ENCODE peak calls at places on chromosome 7, in four cellular contexts. N is transverse colon, F is bronchial epithelial cell, I is GM06990. O is an unnamed sample. For H3K36me3, the result is how much of the 10 kb centered on the place peaks cover.

GRCh38 chr7:24896031-24896433 is 83.9 kb downstream of the OSBPL3 start:
- DNase-seq in F (no peak), I (peak), N (peak), O (peak)

GRCh38 chr7:55185321-55185802 is 166.5 kb downstream of the EGFR start:
- DNase-seq in I (no peak), N (no peak), F (peak), O (no peak)

GRCh38 chr7:152312316-152312715 is 123.5 kb downstream of the KMT2C start:
- DNase-seq in I (no peak), N (no peak), F (no peak), O (no peak)

GRCh38 chr7:151057038-151057736 is 510 bp downstream of the CDK5 start:
- DNase-seq in N (no peak), I (no peak), F (no peak), O (peak)

GRCh38 chr7:55992346-55992745 is 28.0 kb downstream of the NIPSNAP2 start:
- DNase-seq in F (no peak), I (no peak), N (no peak), O (no peak)

GRCh38 chr7:2037301-2037804 is 195.4 kb downstream of the MAD1L1 start:
- DNase-seq in I (no peak), F (no peak), N (no peak), O (no peak)

GRCh38 chr7:55212838-55213237 is 152.3 kb upstream of the LANCL2 start:
- DNase-seq in F (no peak), I (no peak), N (no peak), O (no peak)

GRCh38 chr7:84364708-84365107 is 170.1 kb upstream of the SEMA3A start:
- DNase-seq in F (no peak), N (no peak), I (no peak), O (no peak)

GRCh38 chr7:28272461-28272877 is 91.9 kb upstream of the JAZF1 start:
- DNase-seq in N (peak), F (peak), I (no peak), O (peak)

GRCh38 chr7:94529516-94529915 is 19.9 kb downstream of the CASD1 start:
- DNase-seq in F (no peak), N (no peak), I (no peak), O (no peak)

GRCh38 chr7:71835056-71835455 is 577.1 kb downstream of the CALN1 start:
- DNase-seq in N (no peak), I (no peak), F (no peak), O (no peak)

GRCh38 chr7:95758187-95758586 is 14.2 kb upstream of the DYNC1I1 start:
- DNase-seq in F (no peak), N (no peak), I (no peak), O (no peak)

GRCh38 chr7:116592445-116592844 is 67.6 kb downstream of the CAV1 start:
- DNase-seq in N (peak), F (no peak), I (no peak), O (no peak)

GRCh38 chr7:76063525-76063924 is 15.6 kb downstream of the MDH2 start:
- DNase-seq in N (peak), F (no peak), I (no peak), O (peak)

GRCh38 chr7:68238204-68238805 is 1241.7 kb downstream of the TYW1 start:
- DNase-seq in I (no peak), F (no peak), N (no peak), O (peak)

GRCh38 chr7:31540786-31541185 is 26.9 kb downstream of the ITPRID1 start:
- DNase-seq in N (no peak), I (no peak), F (peak), O (no peak)

GRCh38 chr7:18548569-18548968 is 53.0 kb downstream of the HDAC9 start:
- DNase-seq in N (no peak), F (no peak), I (no peak), O (no peak)

GRCh38 chr7:129493555-129493954 is 8.8 kb upstream of the SMKR1 start:
- DNase-seq in N (no peak), I (no peak), F (peak), O (no peak)

GRCh38 chr7:138472292-138473079 is 12.4 kb downstream of the TRIM24 start:
- DNase-seq in F (no peak), N (no peak), I (no peak), O (no peak)

GRCh38 chr7:31019509-31019908 is 32.6 kb upstream of the ADCYAP1R1 start:
- DNase-seq in I (no peak), F (no peak), N (no peak), O (no peak)

GRCh38 chr7:27890205-27890849 is 150.4 kb downstream of the TAX1BP1 start:
- DNase-seq in N (no peak), F (no peak), I (peak), O (no peak)

GRCh38 chr7:6168469-6168868 is 104.0 kb downstream of the CYTH3 start:
- DNase-seq in F (no peak), N (no peak), I (no peak), O (no peak)

GRCh38 chr7:42155836-42156540 is 81.0 kb downstream of the GLI3 start:
- DNase-seq in N (no peak), I (no peak), F (peak), O (no peak)

GRCh38 chr7:142319970-142320369 is 62.1 kb upstream of the PRSS58 start:
- DNase-seq in I (no peak), F (peak), N (no peak), O (peak)

GRCh38 chr7:30888783-30889182 is 22.9 kb upstream of the AQP1 start:
- DNase-seq in I (no peak), N (no peak), F (peak), O (no peak)

GRCh38 chr7:77258014-77258413 is 58.4 kb upstream of the FGL2 start:
- DNase-seq in I (no peak), F (peak), N (no peak), O (no peak)

GRCh38 chr7:28205505-28205904 is 24.9 kb upstream of the JAZF1 start:
- DNase-seq in F (no peak), I (no peak), N (no peak), O (no peak)

GRCh38 chr7:145665499-145666258 is 450.9 kb upstream of the CNTNAP2 start:
- DNase-seq in F (no peak), I (no peak), N (no peak), O (no peak)

GRCh38 chr7:159012353-159013069 is 132.2 kb downstream of the VIPR2 start:
- DNase-seq in I (no peak), F (no peak), N (peak), O (no peak)

GRCh38 chr7:11228515-11228914 is 254.8 kb downstream of the PHF14 start:
- DNase-seq in I (no peak), F (peak), N (peak), O (no peak)

GRCh38 chr7:105826143-105826542 is 50.3 kb downstream of the ATXN7L1 start:
- DNase-seq in F (no peak), N (no peak), I (no peak), O (no peak)

GRCh38 chr7:17307033-17307432 is 8.6 kb downstream of the AHR start:
- DNase-seq in F (no peak), N (no peak), I (no peak), O (no peak)

GRCh38 chr7:22700559-22701002 is 26.4 kb upstream of the IL6 start:
- DNase-seq in N (no peak), I (no peak), F (no peak), O (no peak)

GRCh38 chr7:77800158-77800557 is 1.6 kb downstream of the PHTF2 start:
- DNase-seq in I (peak), N (no peak), F (no peak), O (no peak)

GRCh38 chr7:44184874-44185446 is 4.3 kb downstream of the GCK start:
- DNase-seq in N (no peak), I (no peak), F (no peak), O (peak)

GRCh38 chr7:149125864-149126661 is at the start of gene ZNF425:
- DNase-seq in I (peak), N (peak), F (peak), O (peak)

GRCh38 chr7:90655566-90655965 is 59.4 kb downstream of the CDK14 start:
- DNase-seq in N (no peak), F (peak), I (peak), O (no peak)

GRCh38 chr7:50607524-50608125 is 42.4 kb upstream of the DDC start:
- DNase-seq in N (no peak), F (no peak), I (no peak), O (no peak)

GRCh38 chr7:50608196-50608906 is 43.1 kb upstream of the DDC start:
- DNase-seq in N (no peak), I (no peak), F (no peak), O (no peak)

GRCh38 chr7:50613473-50613872 is 48.3 kb upstream of the DDC start:
- DNase-seq in I (no peak), N (no peak), F (no peak), O (no peak)

GRCh38 chr7:50612704-50613103 is 47.5 kb upstream of the DDC start:
- DNase-seq in N (no peak), I (no peak), F (no peak), O (no peak)

DNA sequence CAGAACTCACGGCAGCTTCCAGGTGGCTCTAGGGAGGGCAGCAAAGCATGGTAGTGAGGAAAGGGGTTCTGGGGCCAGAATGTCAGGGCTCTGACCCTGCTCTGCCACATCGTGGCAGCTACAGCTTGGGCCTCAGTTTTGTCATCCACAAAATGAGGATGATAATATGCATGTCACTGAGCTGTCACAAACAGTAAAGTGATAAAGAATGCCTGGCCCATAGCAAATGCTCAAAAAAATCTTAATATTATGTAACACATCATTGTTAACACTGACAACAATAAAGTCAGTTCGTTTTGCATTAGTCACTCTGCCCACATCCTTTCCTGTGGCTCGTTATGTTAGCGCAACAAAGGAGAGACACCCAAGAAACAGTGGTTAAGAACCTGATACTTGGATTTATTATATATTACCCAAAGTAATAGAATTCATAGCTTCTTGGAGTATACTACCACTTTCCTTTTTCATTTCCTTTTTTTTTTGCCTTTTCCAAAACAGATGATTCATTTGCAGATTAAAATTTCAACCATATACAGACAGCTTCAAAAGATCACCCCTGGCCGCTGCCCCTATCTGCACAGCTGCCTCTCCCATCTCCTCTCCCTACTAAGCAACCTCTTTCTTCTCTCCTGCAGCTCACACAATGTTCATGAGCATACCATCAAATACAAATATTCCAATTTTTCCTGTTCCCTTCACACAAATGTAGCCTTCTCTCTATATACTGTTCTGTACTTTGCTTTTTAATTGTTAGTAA is 45.5 kb upstream of the DDC start:
- DNase-seq in I (no peak), F (peak), N (no peak), O (no peak)
- H3K36me3 ChIP-seq in I (under half), F (under half), N (under half), O (under half)

GRCh38 chr7:98866341-98866740 is 3.5 kb downstream of the TMEM130 start:
- DNase-seq in N (no peak), F (no peak), I (no peak), O (no peak)
- H3K36me3 ChIP-seq in N (under half), F (under half), I (under half), O (under half)

DNA sequence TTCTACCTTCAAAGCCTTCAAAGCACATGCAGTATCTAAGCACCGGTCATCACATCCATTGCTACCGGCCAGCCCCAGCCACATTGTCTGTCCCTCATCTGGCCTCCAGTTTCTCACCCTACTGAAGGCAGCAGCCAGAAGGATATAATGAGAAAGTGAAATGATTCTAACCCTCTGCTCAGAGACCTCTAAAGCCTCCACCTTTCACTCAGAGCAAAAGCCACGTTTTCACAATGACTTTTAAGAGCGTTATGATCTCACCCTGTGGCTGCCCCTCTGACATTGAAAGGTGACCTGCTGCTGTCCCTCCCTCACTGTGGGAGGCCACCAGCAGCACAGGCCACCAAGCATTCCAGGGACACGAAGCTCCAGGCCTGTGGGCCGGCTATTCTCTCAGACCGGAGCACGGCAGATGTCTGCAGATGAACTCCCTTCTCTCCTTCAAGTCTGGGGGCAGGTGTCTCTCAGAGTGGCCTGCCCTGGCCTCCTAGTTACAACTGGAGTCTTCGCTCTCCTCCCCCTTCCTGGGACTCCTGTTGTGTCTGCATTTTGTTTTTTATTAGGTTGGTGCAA is 94.9 kb upstream of the EEPD1 start:
- DNase-seq in F (no peak), I (peak), N (no peak), O (no peak)
- H3K36me3 ChIP-seq in F (under half), I (under half), N (under half), O (under half)

GRCh38 chr7:102196028-102196427 is 90.6 kb upstream of the SH2B2 start:
- DNase-seq in F (no peak), I (no peak), N (no peak), O (no peak)
- H3K36me3 ChIP-seq in F (under half), I (under half), N (under half), O (under half)

GRCh38 chr7:112462236-112462635 is 12.0 kb downstream of the IFRD1 start:
- DNase-seq in N (peak), F (peak), I (no peak), O (no peak)
- H3K36me3 ChIP-seq in N (under half), F (under half), I (under half), O (under half)

O was measured in H7.